ENCODE peak calls at places on chromosomes 6 and 20, in five cellular contexts. C is hepatocyte; P is stimulated activated CD8-positive, alpha-beta memory T cell treated with anti-CD3 and anti-CD28 coated beads, Interleukin-2, amount 100 ng/mL, for 1 hour; Y is iris pigment epithelial cell; I is CD8-positive, alpha-beta T cell. A is an unnamed sample.

GRCh38 chr6:13048113-13048512 is 280.2 kb downstream of the TBC1D7 start:
- DNase-seq in P (no peak), C (no peak), Y (no peak), I (no peak), A (no peak)

GRCh38 chr6:766625-767024 is 73.7 kb upstream of the EXOC2 start:
- DNase-seq in P (no peak), C (no peak), Y (no peak), I (no peak), A (no peak)

GRCh38 chr20:32973077-32973717 is 31.0 kb downstream of the SUN5 start:
- DNase-seq in I (no peak), C (no peak), P (no peak), Y (no peak), A (no peak)

GRCh38 chr20:58555078-58555765 is 40.0 kb upstream of the APCDD1L start:
- DNase-seq in P (no peak), I (no peak), Y (peak), C (no peak), A (peak)

GRCh38 chr20:18138266-18138582 is 561 bp downstream of the KAT14 start:
- DNase-seq in I (no peak), P (no peak), Y (no peak), C (no peak), A (no peak)

GRCh38 chr20:6767536-6768227 is at the start of gene BMP2:
- DNase-seq in C (peak), I (no peak), Y (peak), P (no peak), A (no peak)

GRCh38 chr6:91659881-91660280 is 1073.0 kb upstream of the MAP3K7 start:
- DNase-seq in I (no peak), P (no peak), C (no peak), Y (no peak), A (no peak)

GRCh38 chr20:2364014-2364413 is 16.7 kb upstream of the TGM6 start:
- DNase-seq in Y (peak), P (no peak), C (no peak), I (no peak), A (no peak)

GRCh38 chr20:23570178-23570577 is 1.9 kb upstream of the CST9L start:
- DNase-seq in C (no peak), I (no peak), P (no peak), Y (no peak), A (no peak)

GRCh38 chr6:32069878-32070515 is 31.8 kb downstream of the CYP21A2 start:
- DNase-seq in Y (no peak), P (no peak), I (no peak), C (no peak), A (no peak)

GRCh38 chr6:75557068-75557467 is 44.6 kb upstream of the SENP6 start:
- DNase-seq in I (no peak), Y (no peak), C (no peak), P (no peak), A (no peak)

GRCh38 chr6:95230071-95230740 is 347.1 kb upstream of the MANEA start:
- DNase-seq in I (no peak), Y (peak), P (no peak), C (no peak), A (no peak)

GRCh38 chr6:159961523-159961922 is 7.4 kb upstream of the IGF2R start:
- DNase-seq in P (no peak), I (no peak), Y (no peak), C (no peak), A (no peak)

GRCh38 chr6:14804001-14804401 is 441.9 kb upstream of the JARID2 start:
- DNase-seq in I (no peak), C (no peak), P (no peak), Y (peak), A (no peak)

GRCh38 chr6:64217721-64218603 is 582.4 kb downstream of the PHF3 start:
- DNase-seq in I (no peak), P (no peak), Y (peak), C (no peak), A (no peak)

GRCh38 chr6:4478098-4478497 is 298.1 kb upstream of the CDYL start:
- DNase-seq in I (no peak), C (no peak), P (no peak), Y (no peak), A (no peak)

GRCh38 chr6:138600726-138601125 is 101.4 kb upstream of the NHSL1 start:
- DNase-seq in Y (peak), I (no peak), C (no peak), P (no peak), A (no peak)

GRCh38 chr20:6407163-6407562 is 284.3 kb upstream of the FERMT1 start:
- DNase-seq in I (no peak), P (no peak), C (no peak), Y (no peak), A (no peak)

GRCh38 chr6:13478525-13478962 is 8.9 kb downstream of the GFOD1 start:
- DNase-seq in I (no peak), P (no peak), Y (no peak), C (no peak), A (no peak)

GRCh38 chr6:87155920-87156600 is 695 bp downstream of the ZNF292 start:
- DNase-seq in C (peak), P (no peak), I (peak), Y (peak), A (peak)

GRCh38 chr6:159691963-159692287 is 1.1 kb downstream of the SOD2 start:
- DNase-seq in Y (no peak), I (no peak), C (no peak), P (no peak), A (no peak)

GRCh38 chr20:11246251-11246775 is 572.5 kb upstream of the JAG1 start:
- DNase-seq in I (no peak), P (no peak), C (no peak), Y (no peak), A (no peak)

GRCh38 chr20:43916875-43917371 is 2.3 kb downstream of the TOX2 start:
- DNase-seq in I (no peak), Y (peak), P (no peak), C (no peak), A (peak)

GRCh38 chr20:237479-237878 is 10.4 kb downstream of the DEFB129 start:
- DNase-seq in I (no peak), C (no peak), Y (peak), P (no peak), A (no peak)

GRCh38 chr6:88477411-88477810 is 311.3 kb upstream of the CNR1 start:
- DNase-seq in P (no peak), I (no peak), C (no peak), Y (no peak), A (no peak)

GRCh38 chr20:44422083-44422482 is 53.6 kb upstream of the TTPAL start:
- DNase-seq in I (no peak), P (no peak), Y (peak), C (no peak), A (peak)

GRCh38 chr6:40891686-40892085 is 147.3 kb downstream of the UNC5CL start:
- DNase-seq in C (no peak), I (no peak), P (no peak), Y (no peak), A (no peak)

GRCh38 chr6:3885262-3886036 is 36.3 kb downstream of the FAM50B start:
- DNase-seq in P (no peak), I (no peak), C (peak), Y (no peak), A (no peak)

GRCh38 chr6:109455161-109455501 is 441 bp downstream of the MICAL1 start:
- DNase-seq in Y (no peak), P (peak), I (peak), C (peak), A (no peak)

GRCh38 chr20:45985573-45985972 is 13.6 kb upstream of the ZNF335 start:
- DNase-seq in C (no peak), Y (no peak), P (no peak), I (no peak), A (no peak)

GRCh38 chr20:17024513-17025105 is 202.2 kb upstream of the PCSK2 start:
- DNase-seq in P (no peak), I (no peak), C (peak), Y (peak), A (peak)

GRCh38 chr20:51797357-51798025 is 4.8 kb downstream of the SALL4 start:
- DNase-seq in C (peak), I (no peak), Y (no peak), P (no peak), A (no peak)

GRCh38 chr6:125913864-125914351 is 42.7 kb upstream of the HINT3 start:
- DNase-seq in I (no peak), Y (peak), P (no peak), C (peak), A (peak)

GRCh38 chr20:61719691-61720347 is 345.9 kb downstream of the TAF4 start:
- DNase-seq in P (peak), C (no peak), I (peak), Y (no peak), A (no peak)

GRCh38 chr6:25907475-25908014 is 22.9 kb downstream of the SLC17A2 start:
- DNase-seq in I (no peak), P (no peak), C (no peak), Y (no peak), A (no peak)

GRCh38 chr6:99613705-99614429 is 7.2 kb downstream of the PRDM13 start:
- DNase-seq in I (no peak), Y (no peak), C (peak), P (no peak), A (no peak)

GRCh38 chr20:4946585-4947378 is 54.5 kb downstream of the SLC23A2 start:
- DNase-seq in I (no peak), P (no peak), Y (no peak), C (no peak), A (no peak)

GRCh38 chr20:35994994-35995453 is 26.6 kb downstream of the CNBD2 start:
- DNase-seq in C (peak), I (peak), P (peak), Y (peak), A (peak)